ENCODE peak calls at places on chromosomes 6 and 20, in six cellular contexts. One of them, this sample, is unnamed. For H3K4me1, the result is how much of the 10 kb centered on the place peaks cover.

GRCh38 chr6:20808984-20809383 is 274.7 kb downstream of the CDKAL1 start:
- DNase-seq in right atrium auricular region: no peak
- DNase-seq in ovary: no peak
- DNase-seq in fibroblast of lung: no peak
- DNase-seq in breast epithelium: no peak
- DNase-seq in lower lobe of right lung: no peak
- DNase-seq in this sample: no peak

GRCh38 chr20:3328501-3328900 is 79.0 kb downstream of the DNAAF9 start:
- DNase-seq in fibroblast of lung: no peak
- DNase-seq in ovary: no peak
- DNase-seq in lower lobe of right lung: no peak
- DNase-seq in right atrium auricular region: no peak
- DNase-seq in breast epithelium: no peak
- DNase-seq in this sample: no peak

GRCh38 chr6:159608961-159609673 is 83.9 kb downstream of the SOD2 start:
- DNase-seq in right atrium auricular region: no peak
- DNase-seq in breast epithelium: no peak
- DNase-seq in lower lobe of right lung: no peak
- DNase-seq in fibroblast of lung: peak
- DNase-seq in ovary: no peak
- DNase-seq in this sample: peak

GRCh38 chr6:20319520-20320357 is 81.9 kb upstream of the E2F3 start:
- DNase-seq in ovary: no peak
- DNase-seq in right atrium auricular region: no peak
- DNase-seq in lower lobe of right lung: peak
- DNase-seq in breast epithelium: no peak
- DNase-seq in fibroblast of lung: no peak
- DNase-seq in this sample: no peak

GRCh38 chr6:79145301-79145700 is 67.2 kb upstream of the PHIP start:
- DNase-seq in breast epithelium: no peak
- DNase-seq in fibroblast of lung: no peak
- DNase-seq in lower lobe of right lung: no peak
- DNase-seq in right atrium auricular region: no peak
- DNase-seq in ovary: no peak
- DNase-seq in this sample: no peak

GRCh38 chr20:24949756-24950127 is 673 bp downstream of the CST7 start:
- DNase-seq in fibroblast of lung: no peak
- DNase-seq in lower lobe of right lung: no peak
- DNase-seq in breast epithelium: no peak
- DNase-seq in ovary: no peak
- DNase-seq in right atrium auricular region: no peak
- DNase-seq in this sample: no peak

GRCh38 chr6:35977308-35977707 is 47.1 kb downstream of the SLC26A8 start:
- DNase-seq in right atrium auricular region: no peak
- DNase-seq in lower lobe of right lung: no peak
- DNase-seq in ovary: no peak
- DNase-seq in fibroblast of lung: no peak
- DNase-seq in breast epithelium: no peak
- DNase-seq in this sample: no peak

GRCh38 chr6:118709859-118710350 is 58.5 kb upstream of the CEP85L start:
- DNase-seq in ovary: no peak
- DNase-seq in lower lobe of right lung: no peak
- DNase-seq in fibroblast of lung: peak
- DNase-seq in right atrium auricular region: no peak
- DNase-seq in breast epithelium: no peak
- DNase-seq in this sample: peak

GRCh38 chr20:1802385-1803215 is 92.6 kb upstream of the SIRPA start:
- DNase-seq in right atrium auricular region: peak
- DNase-seq in ovary: peak
- DNase-seq in fibroblast of lung: peak
- DNase-seq in breast epithelium: peak
- DNase-seq in lower lobe of right lung: peak
- DNase-seq in this sample: peak

GRCh38 chr20:63114693-63115069 is 101.2 kb downstream of the YTHDF1 start:
- DNase-seq in lower lobe of right lung: no peak
- DNase-seq in breast epithelium: no peak
- DNase-seq in fibroblast of lung: no peak
- DNase-seq in right atrium auricular region: no peak
- DNase-seq in ovary: no peak
- DNase-seq in this sample: no peak

GRCh38 chr6:42197574-42198362 is 3.0 kb upstream of the GUCA1B start:
- DNase-seq in breast epithelium: no peak
- DNase-seq in ovary: no peak
- DNase-seq in lower lobe of right lung: no peak
- DNase-seq in right atrium auricular region: no peak
- DNase-seq in fibroblast of lung: peak
- DNase-seq in this sample: no peak

GRCh38 chr20:10498196-10498595 is 63.1 kb downstream of the SLX4IP start:
- DNase-seq in fibroblast of lung: no peak
- DNase-seq in right atrium auricular region: no peak
- DNase-seq in lower lobe of right lung: no peak
- DNase-seq in breast epithelium: no peak
- DNase-seq in ovary: no peak
- DNase-seq in this sample: no peak

GRCh38 chr6:5025911-5026819 is 22.3 kb upstream of the RPP40 start:
- DNase-seq in fibroblast of lung: peak
- DNase-seq in ovary: peak
- DNase-seq in lower lobe of right lung: peak
- DNase-seq in breast epithelium: no peak
- DNase-seq in right atrium auricular region: peak
- DNase-seq in this sample: no peak

GRCh38 chr20:25022680-25023079 is 30.1 kb upstream of the APMAP start:
- DNase-seq in right atrium auricular region: no peak
- DNase-seq in ovary: peak
- DNase-seq in lower lobe of right lung: peak
- DNase-seq in breast epithelium: peak
- DNase-seq in fibroblast of lung: no peak
- DNase-seq in this sample: peak

GRCh38 chr6:158073776-158074175 is 92.1 kb downstream of the SYNJ2 start:
- DNase-seq in ovary: peak
- DNase-seq in right atrium auricular region: no peak
- DNase-seq in lower lobe of right lung: no peak
- DNase-seq in fibroblast of lung: no peak
- DNase-seq in breast epithelium: no peak
- DNase-seq in this sample: no peak

GRCh38 chr20:51338692-51339440 is 203.7 kb downstream of the NFATC2 start:
- DNase-seq in breast epithelium: no peak
- DNase-seq in lower lobe of right lung: no peak
- DNase-seq in right atrium auricular region: no peak
- DNase-seq in fibroblast of lung: peak
- DNase-seq in ovary: no peak
- DNase-seq in this sample: peak

GRCh38 chr20:18133962-18134361 is 3.7 kb upstream of the KAT14 start:
- DNase-seq in breast epithelium: no peak
- DNase-seq in fibroblast of lung: no peak
- DNase-seq in ovary: no peak
- DNase-seq in right atrium auricular region: no peak
- DNase-seq in lower lobe of right lung: no peak
- DNase-seq in this sample: no peak

GRCh38 chr20:57322476-57322875 is 7.1 kb upstream of the SPO11 start:
- DNase-seq in fibroblast of lung: no peak
- DNase-seq in breast epithelium: no peak
- DNase-seq in lower lobe of right lung: no peak
- DNase-seq in ovary: no peak
- DNase-seq in right atrium auricular region: no peak
- DNase-seq in this sample: no peak

GRCh38 chr6:11767458-11767857 is 11.1 kb downstream of the ADTRP start:
- DNase-seq in ovary: no peak
- DNase-seq in fibroblast of lung: no peak
- DNase-seq in right atrium auricular region: no peak
- DNase-seq in lower lobe of right lung: no peak
- DNase-seq in breast epithelium: no peak
- DNase-seq in this sample: no peak
- H3K4me1 ChIP-seq in ovary: under half
- H3K4me1 ChIP-seq in fibroblast of lung: under half
- H3K4me1 ChIP-seq in right atrium auricular region: under half
- H3K4me1 ChIP-seq in lower lobe of right lung: under half
- H3K4me1 ChIP-seq in breast epithelium: under half
- H3K4me1 ChIP-seq in this sample: under half

GRCh38 chr6:122614303-122614702 is 4.1 kb downstream of the PKIB start:
- DNase-seq in right atrium auricular region: no peak
- DNase-seq in ovary: no peak
- DNase-seq in fibroblast of lung: no peak
- DNase-seq in breast epithelium: no peak
- DNase-seq in lower lobe of right lung: no peak
- DNase-seq in this sample: no peak

GRCh38 chr6:122615409-122615808 is 5.2 kb downstream of the PKIB start:
- DNase-seq in ovary: no peak
- DNase-seq in lower lobe of right lung: no peak
- DNase-seq in right atrium auricular region: no peak
- DNase-seq in fibroblast of lung: no peak
- DNase-seq in breast epithelium: no peak
- DNase-seq in this sample: no peak

GRCh38 chr6:122610690-122611455 is 668 bp downstream of the PKIB start:
- DNase-seq in ovary: no peak
- DNase-seq in breast epithelium: peak
- DNase-seq in lower lobe of right lung: peak
- DNase-seq in fibroblast of lung: peak
- DNase-seq in right atrium auricular region: no peak
- DNase-seq in this sample: no peak

GRCh38 chr6:122612838-122613237 is 2.6 kb downstream of the PKIB start:
- DNase-seq in ovary: no peak
- DNase-seq in right atrium auricular region: no peak
- DNase-seq in fibroblast of lung: no peak
- DNase-seq in breast epithelium: no peak
- DNase-seq in lower lobe of right lung: no peak
- DNase-seq in this sample: no peak

GRCh38 chr6:122609881-122610689 is at the start of gene PKIB:
- DNase-seq in right atrium auricular region: peak
- DNase-seq in breast epithelium: peak
- DNase-seq in lower lobe of right lung: peak
- DNase-seq in fibroblast of lung: peak
- DNase-seq in ovary: peak
- DNase-seq in this sample: peak
- TF ChIP-seq CTCF in right atrium auricular region: no peak
- TF ChIP-seq CTCF in breast epithelium: peak
- TF ChIP-seq CTCF in lower lobe of right lung: peak
- TF ChIP-seq CTCF in fibroblast of lung: peak
- TF ChIP-seq CTCF in ovary: no peak
- TF ChIP-seq CTCF in this sample: peak

GRCh38 chr6:34340394-34340793 is 52.1 kb downstream of the NUDT3 start:
- DNase-seq in lower lobe of right lung: no peak
- DNase-seq in right atrium auricular region: no peak
- DNase-seq in breast epithelium: no peak
- DNase-seq in fibroblast of lung: no peak
- DNase-seq in ovary: no peak
- DNase-seq in this sample: no peak
- H3K27ac ChIP-seq in lower lobe of right lung: no peak
- H3K27ac ChIP-seq in right atrium auricular region: no peak
- H3K27ac ChIP-seq in breast epithelium: peak
- H3K27ac ChIP-seq in fibroblast of lung: no peak
- H3K27ac ChIP-seq in ovary: no peak
- H3K27ac ChIP-seq in this sample: no peak

GRCh38 chr6:85678602-85679444 is 36.1 kb upstream of the SYNCRIP start:
- DNase-seq in breast epithelium: peak
- DNase-seq in ovary: peak
- DNase-seq in lower lobe of right lung: peak
- DNase-seq in fibroblast of lung: peak
- DNase-seq in right atrium auricular region: peak
- DNase-seq in this sample: peak

GRCh38 chr6:85676086-85676729 is 33.5 kb upstream of the SYNCRIP start:
- DNase-seq in breast epithelium: no peak
- DNase-seq in ovary: no peak
- DNase-seq in right atrium auricular region: no peak
- DNase-seq in lower lobe of right lung: no peak
- DNase-seq in fibroblast of lung: no peak
- DNase-seq in this sample: no peak

GRCh38 chr6:85677243-85677956 is 34.7 kb upstream of the SYNCRIP start:
- DNase-seq in lower lobe of right lung: no peak
- DNase-seq in ovary: no peak
- DNase-seq in right atrium auricular region: no peak
- DNase-seq in breast epithelium: no peak
- DNase-seq in fibroblast of lung: no peak
- DNase-seq in this sample: no peak

GRCh38 chr6:85679445-85680123 is 36.9 kb upstream of the SYNCRIP start:
- DNase-seq in breast epithelium: no peak
- DNase-seq in right atrium auricular region: no peak
- DNase-seq in lower lobe of right lung: no peak
- DNase-seq in ovary: no peak
- DNase-seq in fibroblast of lung: no peak
- DNase-seq in this sample: no peak

GRCh38 chr6:85678000-85678601 is 35.4 kb upstream of the SYNCRIP start:
- DNase-seq in ovary: no peak
- DNase-seq in fibroblast of lung: no peak
- DNase-seq in lower lobe of right lung: no peak
- DNase-seq in right atrium auricular region: no peak
- DNase-seq in breast epithelium: no peak
- DNase-seq in this sample: no peak
- H3K4me1 ChIP-seq in ovary: under half
- H3K4me1 ChIP-seq in fibroblast of lung: under half
- H3K4me1 ChIP-seq in lower lobe of right lung: under half
- H3K4me1 ChIP-seq in right atrium auricular region: under half
- H3K4me1 ChIP-seq in breast epithelium: under half
- H3K4me1 ChIP-seq in this sample: under half

GRCh38 chr6:43668151-43669028 is 19.2 kb downstream of the MRPS18A start:
- DNase-seq in ovary: peak
- DNase-seq in fibroblast of lung: peak
- DNase-seq in breast epithelium: peak
- DNase-seq in lower lobe of right lung: peak
- DNase-seq in right atrium auricular region: peak
- DNase-seq in this sample: no peak
- TF ChIP-seq CTCF in ovary: peak
- TF ChIP-seq CTCF in fibroblast of lung: peak
- TF ChIP-seq CTCF in breast epithelium: no peak
- TF ChIP-seq CTCF in lower lobe of right lung: peak
- TF ChIP-seq CTCF in right atrium auricular region: no peak
- TF ChIP-seq CTCF in this sample: peak

GRCh38 chr6:17457405-17457804 is 64.0 kb downstream of the CAP2 start:
- DNase-seq in lower lobe of right lung: no peak
- DNase-seq in fibroblast of lung: no peak
- DNase-seq in right atrium auricular region: no peak
- DNase-seq in ovary: no peak
- DNase-seq in breast epithelium: no peak
- DNase-seq in this sample: no peak
- H3K27ac ChIP-seq in lower lobe of right lung: no peak
- H3K27ac ChIP-seq in fibroblast of lung: no peak
- H3K27ac ChIP-seq in right atrium auricular region: no peak
- H3K27ac ChIP-seq in ovary: no peak
- H3K27ac ChIP-seq in breast epithelium: no peak
- H3K27ac ChIP-seq in this sample: no peak

GRCh38 chr6:165726290-165726875 is 63.3 kb upstream of the PDE10A start:
- DNase-seq in right atrium auricular region: no peak
- DNase-seq in fibroblast of lung: no peak
- DNase-seq in breast epithelium: no peak
- DNase-seq in ovary: no peak
- DNase-seq in lower lobe of right lung: no peak
- DNase-seq in this sample: no peak
- H3K4me1 ChIP-seq in right atrium auricular region: under half
- H3K4me1 ChIP-seq in fibroblast of lung: under half
- H3K4me1 ChIP-seq in breast epithelium: under half
- H3K4me1 ChIP-seq in ovary: under half
- H3K4me1 ChIP-seq in lower lobe of right lung: under half
- H3K4me1 ChIP-seq in this sample: under half

This sample was measured in foreskin keratinocyte.